ENCODE peak calls at places on chromosomes 1 and 21, in nine cellular contexts. E is endodermal cell, Z is A549, F is heart right ventricle, I is GM12878, S is RWPE2, P is fibroblast of lung, T is pancreas, B is psoas muscle. Q is an unnamed sample.
A peak's percentile ranks its signal among the peaks of the same experiment; 100 is the strongest.

GRCh38 chr21:20253261-20253660 is 744.9 kb upstream of the NCAM2 start:
- DNase-seq in Z (no peak), T (no peak), B (no peak), F (no peak), S (no peak), P (no peak), E (no peak), I (no peak), Q (no peak)

GRCh38 chr1:245225267-245225666 is 70.5 kb downstream of the KIF26B start:
- DNase-seq in Z (no peak), S (no peak), E (peak; percentile 76), I (no peak), P (peak; percentile 39), F (no peak), T (no peak), B (no peak), Q (no peak)

GRCh38 chr1:31095298-31095981 is 29.9 kb upstream of the PUM1 start:
- DNase-seq in I (no peak), E (no peak), S (no peak), B (no peak), T (no peak), F (no peak), Z (no peak), P (peak; percentile 80), Q (no peak)

GRCh38 chr1:184399192-184399847 is 12.5 kb downstream of the C1orf21 start:
- DNase-seq in T (no peak), B (no peak), E (no peak), S (no peak), P (no peak), F (no peak), I (no peak), Z (no peak), Q (no peak)

GRCh38 chr1:178964469-178965330 is 61.0 kb upstream of the FAM20B start:
- DNase-seq in Z (no peak), P (no peak), F (no peak), B (no peak), I (no peak), S (no peak), E (no peak), T (no peak), Q (no peak)

GRCh38 chr1:13494025-13494424 is 19.8 kb downstream of the LRRC38 start:
- DNase-seq in Z (no peak), P (no peak), B (peak; percentile 50), F (no peak), S (no peak), E (no peak), I (peak; percentile 16), T (no peak), Q (no peak)

GRCh38 chr1:32991819-32992488 is 27.3 kb upstream of the RNF19B start:
- DNase-seq in F (no peak), T (no peak), E (no peak), I (no peak), S (no peak), P (no peak), Z (no peak), B (no peak), Q (no peak)

GRCh38 chr1:51341876-51342496 is 11.6 kb upstream of the TTC39A start:
- DNase-seq in S (no peak), I (peak; percentile 11), P (no peak), Z (peak; percentile 21), T (no peak), E (no peak), F (no peak), B (no peak), Q (no peak)

GRCh38 chr1:206895320-206895719 is 1.9 kb upstream of the IL24 start:
- DNase-seq in T (no peak), F (no peak), P (no peak), Z (peak; percentile 40), I (no peak), E (no peak), B (no peak), S (peak; percentile 99), Q (no peak)

GRCh38 chr21:36874665-36875064 is 91.8 kb downstream of the HLCS start:
- DNase-seq in I (no peak), S (no peak), T (no peak), B (no peak), Z (no peak), F (no peak), P (no peak), E (no peak), Q (no peak)

GRCh38 chr1:112021263-112021662 is 31.8 kb upstream of the KCND3 start:
- DNase-seq in T (no peak), E (peak; percentile 58), S (no peak), B (no peak), F (no peak), I (no peak), Z (no peak), P (no peak), Q (no peak)

GRCh38 chr1:228930479-228930957 is 195.2 kb downstream of the RHOU start:
- DNase-seq in T (no peak), I (no peak), Z (no peak), E (peak; percentile 29), F (no peak), S (no peak), P (peak; percentile 18), B (no peak), Q (no peak)

GRCh38 chr1:235266325-235266724 is 61.7 kb downstream of the ARID4B start:
- DNase-seq in F (no peak), E (no peak), S (no peak), B (no peak), T (no peak), P (peak; percentile 8), I (no peak), Z (no peak), Q (no peak)

GRCh38 chr1:52426391-52426790 is 22.0 kb downstream of the PRPF38A start:
- DNase-seq in T (no peak), S (no peak), I (no peak), E (no peak), P (peak; percentile 65), F (no peak), B (no peak), Z (no peak), Q (no peak)

GRCh38 chr1:97563926-97564325 is 356.9 kb downstream of the DPYD start:
- DNase-seq in B (no peak), E (no peak), T (no peak), I (no peak), F (no peak), P (no peak), Z (no peak), S (no peak), Q (no peak)

GRCh38 chr1:202575906-202576653 is 134.2 kb downstream of the SYT2 start:
- DNase-seq in Z (no peak), T (no peak), S (no peak), P (peak; percentile 64), E (no peak), B (no peak), I (no peak), F (no peak), Q (peak; percentile 79)

GRCh38 chr21:39660191-39660590 is 47.5 kb downstream of the B3GALT5 start:
- DNase-seq in Z (no peak), P (peak; percentile 78), I (no peak), F (peak; percentile 54), B (no peak), T (no peak), E (peak; percentile 17), S (no peak), Q (peak; percentile 22)

GRCh38 chr1:114083186-114083585 is 70.5 kb downstream of the SYT6 start:
- DNase-seq in T (no peak), S (no peak), I (no peak), F (no peak), E (no peak), B (no peak), P (no peak), Z (no peak), Q (no peak)

GRCh38 chr1:211359876-211360275 is 33.2 kb downstream of the TRAF5 start:
- DNase-seq in F (no peak), P (peak; percentile 50), B (no peak), E (no peak), Z (no peak), T (no peak), S (no peak), I (no peak), Q (no peak)

GRCh38 chr1:991895-992294 is 8.0 kb downstream of the HES4 start:
- DNase-seq in B (no peak), P (no peak), I (no peak), E (no peak), Z (no peak), T (no peak), S (no peak), F (no peak), Q (no peak)

GRCh38 chr1:107551491-107551890 is 410.7 kb downstream of the NTNG1 start:
- DNase-seq in Z (no peak), P (peak; percentile 46), T (no peak), B (no peak), S (no peak), E (no peak), I (no peak), F (no peak), Q (no peak)

GRCh38 chr1:165040641-165041040 is 315.9 kb downstream of the LMX1A start:
- DNase-seq in T (no peak), Z (no peak), B (no peak), S (no peak), P (no peak), F (no peak), I (no peak), E (no peak), Q (no peak)
- H3K4me3 ChIP-seq in T (no peak overlapping the region), Z (no peak overlapping the region), B (no peak overlapping the region), S (no peak overlapping the region), P (no peak overlapping the region), F (no peak overlapping the region), I (no peak overlapping the region), E (no peak overlapping the region), Q (no peak overlapping the region)

DNA sequence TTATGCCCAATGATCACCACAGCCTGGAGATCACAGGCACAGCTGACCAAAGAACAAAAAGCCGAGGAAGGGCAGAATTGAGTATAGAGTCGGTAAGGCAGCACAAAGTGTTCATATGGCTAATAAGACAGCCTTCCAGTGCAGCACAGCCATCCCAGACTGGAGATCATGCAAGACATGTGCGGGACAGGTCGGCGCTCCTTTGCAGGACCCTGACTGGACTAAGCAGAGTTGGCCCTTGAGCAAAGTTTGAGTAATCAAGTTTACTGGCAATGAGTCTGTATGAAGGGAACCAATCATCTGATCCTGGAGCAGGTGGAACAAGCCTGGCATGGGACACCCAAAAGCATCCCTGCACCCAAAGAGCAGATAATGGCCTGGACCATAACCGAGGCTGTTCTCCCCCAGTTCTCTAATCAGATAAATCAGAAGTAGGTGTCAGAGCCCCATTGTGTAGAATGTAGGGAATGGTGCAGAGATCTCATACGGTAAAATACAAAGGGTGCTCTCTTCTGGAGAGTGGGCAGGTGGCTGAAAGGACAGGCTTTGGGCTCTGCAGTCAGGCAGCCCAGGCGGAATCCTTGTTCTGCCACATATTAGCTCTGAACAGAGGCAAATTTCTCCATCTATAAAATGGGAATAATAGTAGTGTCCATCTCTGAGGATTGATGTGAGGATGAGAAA is 10.7 kb upstream of the DNASE2B start:
- DNase-seq in F (no peak), E (no peak), Z (no peak), S (no peak), T (no peak), B (no peak), I (no peak), P (no peak), Q (no peak)
- TF ChIP-seq CTCF in F (no peak), E (no peak), Z (no peak), S (no peak), T (no peak), B (no peak), I (no peak), P (peak; percentile 12), Q (peak; percentile 20)

GRCh38 chr1:203985676-203986075 is 87.2 kb upstream of the SOX13 start:
- DNase-seq in E (no peak), T (no peak), S (no peak), P (no peak), I (no peak), F (no peak), Z (no peak), B (no peak), Q (peak; percentile 74)
- H3K4me1 ChIP-seq in E (peaks cover 7% of the 10 kb centered on the region), T (no peaks in the 10 kb centered on the region), S (no peaks in the 10 kb centered on the region), P (no peaks in the 10 kb centered on the region), I (no peaks in the 10 kb centered on the region), F (no peaks in the 10 kb centered on the region), Z (no peaks in the 10 kb centered on the region), B (no peaks in the 10 kb centered on the region), Q (peaks cover 11% of the 10 kb centered on the region)

GRCh38 chr1:224615861-224616760 is at the start of gene CNIH3:
- DNase-seq in S (no peak), I (no peak), E (peak; percentile 93), Z (peak; percentile 56), F (no peak), T (peak; percentile 82), B (peak; percentile 29), P (peak; percentile 90), Q (peak; percentile 55)
- H3K4me3 ChIP-seq in S (peak within 1 kb of the TSS; percentile 39), I (no peak within 1 kb of the TSS), E (peak within 1 kb of the TSS; percentile 79), Z (peak within 1 kb of the TSS; percentile 44), F (peak within 1 kb of the TSS; percentile 60), T (peak within 1 kb of the TSS; percentile 34), B (peak within 1 kb of the TSS; percentile 78), P (peak within 1 kb of the TSS; percentile 37), Q (peak within 1 kb of the TSS; percentile 34)

Q was measured in BE2C.